ENCODE peak calls at places on chromosomes 13 and 19, in four cellular contexts. U is endothelial cell, S is fibroblast of mammary gland, X is foreskin keratinocyte. B is an unnamed sample.

GRCh38 chr13:113029487-113030258 is 60.7 kb downstream of the MCF2L start:
- DNase-seq in U (peak; percentile 84), X (no peak), S (no peak), B (no peak)

GRCh38 chr19:1247747-1248453 is 483 bp upstream of the MIDN start:
- DNase-seq in U (peak; percentile 66), S (peak; percentile 65), X (peak; percentile 30), B (no peak)

GRCh38 chr19:633786-634639 is 676 bp upstream of the POLRMT start:
- DNase-seq in S (no peak), U (no peak), X (no peak), B (no peak)

GRCh38 chr13:111384441-111385181 is 64.2 kb downstream of the TEX29 start:
- DNase-seq in X (no peak), U (no peak), S (no peak), B (no peak)

GRCh38 chr13:108269601-108270328 is at the start of gene TNFSF13B:
- DNase-seq in X (no peak), U (peak; percentile 12), S (peak; percentile 46), B (no peak)

GRCh38 chr19:39430675-39431593 is 4.8 kb downstream of the RPS16 start:
- DNase-seq in X (peak; percentile 53), S (peak; percentile 98), U (no peak), B (peak; percentile 83)

GRCh38 chr13:30019648-30020626 is 169.5 kb upstream of the UBL3 start:
- DNase-seq in S (no peak), U (no peak), X (no peak), B (no peak)

GRCh38 chr19:51136891-51137551 is 5.1 kb upstream of the SIGLEC7 start:
- DNase-seq in X (no peak), S (no peak), U (no peak), B (no peak)

GRCh38 chr19:8965887-8966286 is 44.3 kb downstream of the MUC16 start:
- DNase-seq in S (no peak), U (no peak), X (no peak), B (no peak)

GRCh38 chr19:12773571-12773970 is 1.8 kb downstream of the HOOK2 start:
- DNase-seq in X (no peak), U (no peak), S (peak; percentile 50), B (no peak)

GRCh38 chr19:5690125-5690954 is at the start of gene RPL36:
- DNase-seq in S (peak; percentile 94), X (peak; percentile 81), U (peak; percentile 100), B (peak; percentile 91)

GRCh38 chr19:18704054-18704453 is 20.6 kb downstream of the CRTC1 start:
- DNase-seq in U (no peak), S (no peak), X (no peak), B (no peak)

GRCh38 chr19:2302319-2303208 is 5.4 kb downstream of the LINGO3 start:
- DNase-seq in X (no peak), U (no peak), S (peak; percentile 66), B (no peak)

GRCh38 chr13:26184791-26185250 is 37.3 kb downstream of the RNF6 start:
- DNase-seq in X (no peak), U (peak; percentile 69), S (peak; percentile 73), B (peak; percentile 30)

GRCh38 chr19:41339936-41340335 is 13.8 kb downstream of the TGFB1 start:
- DNase-seq in S (no peak), X (no peak), U (no peak), B (no peak)

GRCh38 chr13:113813749-113814434 is 50.0 kb downstream of the GAS6 start:
- DNase-seq in X (no peak), S (no peak), U (no peak), B (no peak)

GRCh38 chr19:16627194-16627927 is 643 bp downstream of the MED26 start:
- DNase-seq in U (peak; percentile 22), S (no peak), X (no peak), B (no peak)

GRCh38 chr19:4343845-4344713 is 717 bp downstream of the MPND start:
- DNase-seq in X (no peak), S (no peak), U (no peak), B (no peak)

GRCh38 chr19:13098291-13099072 is 4.2 kb downstream of the LYL1 start:
- DNase-seq in U (no peak), S (peak; percentile 62), X (no peak), B (no peak)

GRCh38 chr19:55485439-55486011 is 537 bp downstream of the NAT14 start:
- DNase-seq in S (no peak), X (no peak), U (no peak), B (no peak)

GRCh38 chr13:21603531-21604448 is at the start of gene MICU2:
- DNase-seq in S (peak; percentile 92), U (peak; percentile 89), X (peak; percentile 90), B (peak; percentile 75)

GRCh38 chr13:93777504-93777903 is 550.9 kb downstream of the GPC6 start:
- DNase-seq in S (no peak), X (no peak), U (no peak), B (no peak)

GRCh38 chr19:57841364-57841763 is 8.3 kb upstream of the ZNF587 start:
- DNase-seq in S (no peak), X (no peak), U (no peak), B (no peak)

DNA sequence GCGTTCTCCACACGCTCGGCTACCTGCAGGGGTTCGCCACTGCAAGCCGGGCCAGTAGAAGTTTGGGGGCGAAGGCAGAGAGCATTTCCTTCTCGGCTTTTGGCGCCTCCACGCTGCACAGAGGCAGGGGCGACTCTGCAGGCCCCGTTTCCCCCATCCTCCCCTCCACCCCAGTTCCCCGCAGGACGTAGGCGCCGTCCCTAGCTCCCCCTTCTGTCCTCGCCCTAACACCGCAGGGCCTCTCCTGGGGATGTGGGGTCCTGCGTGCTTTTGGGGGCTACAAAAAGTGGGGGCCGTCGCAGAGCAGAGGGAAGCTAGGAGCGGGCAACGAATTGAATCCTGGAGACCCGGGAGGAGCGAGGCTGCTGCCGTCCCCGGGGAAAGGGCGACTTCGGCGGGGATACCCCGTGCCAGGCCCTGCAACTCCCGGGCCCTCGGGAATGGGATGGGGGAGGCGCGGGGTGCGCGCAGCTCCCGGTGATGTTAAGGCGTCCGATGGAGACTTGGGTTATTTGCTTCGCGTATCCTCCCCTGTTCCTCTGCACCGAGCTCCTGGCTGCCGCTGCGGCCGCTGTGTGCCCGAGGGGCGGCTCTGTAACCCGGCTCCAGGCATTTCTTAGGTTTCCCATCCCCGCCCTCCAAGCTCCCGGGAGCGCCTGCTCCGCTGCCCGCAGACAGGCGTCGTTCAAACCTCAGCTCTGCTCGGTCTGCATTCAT is 255.9 kb upstream of the SOX21 start:
- DNase-seq in X (no peak), U (peak; percentile 46), S (no peak), B (no peak)
- TF ChIP-seq CTCF in X (no peak), U (no peak), S (no peak), B (no peak)

DNA sequence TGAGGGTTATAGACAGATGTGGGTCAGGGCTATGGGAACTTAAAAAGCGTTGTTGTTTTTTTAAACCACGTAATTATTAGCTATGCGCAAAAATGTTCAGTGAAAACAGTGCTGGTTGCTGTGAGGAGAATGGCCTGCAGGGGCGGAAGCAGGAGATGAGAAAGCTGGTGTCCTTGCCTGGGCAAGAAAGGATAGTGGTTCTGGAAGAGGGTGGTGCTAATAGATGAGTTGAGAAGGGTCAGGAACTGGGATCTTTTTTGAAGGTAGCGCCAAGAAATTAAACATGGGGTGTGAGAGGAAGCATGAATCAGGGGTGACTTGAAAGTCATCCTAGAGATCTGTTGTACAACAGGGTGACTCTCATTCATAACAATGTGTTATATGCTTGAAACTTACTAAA is 4.8 kb upstream of the SMG9 start:
- DNase-seq in X (peak; percentile 98), S (peak; percentile 88), U (no peak), B (peak; percentile 45)
- TF ChIP-seq CTCF in X (peak; percentile 66), S (peak; percentile 68), U (no peak), B (peak; percentile 50)

DNA sequence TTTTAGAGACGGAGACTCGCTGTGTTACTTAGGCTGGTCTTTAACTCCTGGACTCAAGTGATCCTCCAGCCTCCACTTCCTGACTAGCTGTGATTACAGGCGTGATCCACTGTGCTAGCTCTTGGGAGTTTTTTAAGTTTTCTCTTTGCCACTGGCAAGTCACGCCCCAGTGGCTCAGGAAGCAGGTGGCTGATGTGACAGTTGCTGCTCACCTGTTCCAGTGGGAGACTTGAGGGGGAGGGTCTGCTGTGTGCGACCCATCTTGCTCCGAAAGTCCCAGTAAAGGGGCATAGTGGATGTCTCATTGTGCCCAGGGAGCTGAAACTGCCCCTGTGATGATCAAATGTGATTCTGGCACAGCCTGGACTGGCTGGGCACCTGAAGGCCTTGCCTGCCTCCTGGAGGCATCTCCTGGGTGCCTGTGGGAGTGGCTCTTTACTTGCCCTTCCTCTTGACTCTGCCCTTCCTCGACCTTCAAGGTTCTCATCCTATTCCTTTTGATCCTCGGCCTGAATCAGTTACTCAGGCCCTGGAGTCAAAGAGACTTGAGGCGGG is 7.8 kb downstream of the SMARCA4 start:
- DNase-seq in S (no peak), X (no peak), U (no peak), B (no peak)
- TF ChIP-seq CTCF in S (no peak), X (peak; percentile 38), U (no peak), B (no peak)

DNA sequence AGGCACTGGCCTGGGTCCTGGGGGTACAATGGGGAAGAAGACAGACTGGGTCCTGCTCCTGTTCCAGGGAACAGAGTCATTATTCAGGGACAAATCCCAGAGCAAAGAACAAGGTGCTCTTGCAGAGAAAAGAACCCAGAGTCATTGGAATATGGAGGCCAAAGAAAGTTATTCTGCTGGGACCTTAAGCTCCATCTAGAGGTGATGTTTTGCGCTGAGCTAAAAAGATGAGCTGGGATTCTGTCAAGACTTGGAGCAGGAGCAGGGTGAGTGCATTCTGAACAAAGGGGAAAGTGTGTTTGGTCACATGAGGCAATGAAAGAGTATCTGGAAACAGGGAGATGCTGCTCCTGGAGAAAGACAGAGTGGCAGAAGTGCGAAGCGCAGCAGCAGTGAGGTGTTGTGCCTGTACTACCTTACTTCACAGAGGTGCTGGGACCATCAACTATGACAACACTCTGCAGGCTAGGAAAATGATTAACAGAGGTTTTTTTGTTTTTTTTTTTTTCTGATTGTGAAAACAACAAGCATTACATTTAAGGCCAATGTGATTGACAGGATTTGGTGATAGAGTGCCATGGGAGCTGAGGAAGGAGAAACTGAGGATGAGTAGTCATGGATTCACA is 95.3 kb upstream of the TNFSF11 start:
- DNase-seq in S (peak; percentile 53), X (no peak), U (peak; percentile 7), B (no peak)
- TF ChIP-seq CTCF in S (peak; percentile 57), X (peak; percentile 63), U (no peak), B (peak; percentile 35)